ENCODE peak calls at places on chromosomes 5 and 9, in seven cellular contexts. E is AG04450, J is prostate gland, D is aorta, P is epithelial cell of esophagus, Q is ovary, T is fibroblast of mammary gland. C is an unnamed sample.
A peak's percentile ranks its signal among the peaks of the same experiment; 100 is the strongest.

GRCh38 chr5:73450672-73451217 is 2.2 kb upstream of the FOXD1 start:
- DNase-seq in J (no peak), E (no peak), Q (no peak), T (no peak), P (no peak), D (no peak), C (no peak)

GRCh38 chr5:167839065-167839464 is 452.4 kb upstream of the WWC1 start:
- DNase-seq in J (no peak), E (no peak), P (peak; percentile 96), Q (no peak), D (no peak), T (no peak), C (no peak)

GRCh38 chr9:463455-464125 is 248.9 kb downstream of the DOCK8 start:
- DNase-seq in P (no peak), E (no peak), J (no peak), D (no peak), T (peak; percentile 26), Q (no peak), C (no peak)

GRCh38 chr9:121609845-121610637 is 41.4 kb upstream of the DAB2IP start:
- DNase-seq in D (peak; percentile 81), P (peak; percentile 95), J (peak; percentile 48), E (peak; percentile 55), Q (no peak), T (peak; percentile 65), C (no peak)

GRCh38 chr5:77101298-77101697 is 14.2 kb upstream of the ZBED3 start:
- DNase-seq in E (peak; percentile 6), Q (no peak), D (no peak), P (peak; percentile 80), T (peak; percentile 85), J (no peak), C (no peak)

GRCh38 chr5:109620651-109621050 is 69.1 kb upstream of the MAN2A1 start:
- DNase-seq in T (no peak), E (no peak), Q (no peak), D (no peak), J (no peak), P (no peak), C (no peak)

GRCh38 chr5:30808996-30809395 is 384.5 kb upstream of the CDH6 start:
- DNase-seq in Q (no peak), E (peak; percentile 15), T (no peak), J (no peak), D (no peak), P (peak; percentile 10), C (no peak)

GRCh38 chr5:135140805-135141204 is 106.8 kb upstream of the PITX1 start:
- DNase-seq in E (no peak), P (peak; percentile 100), T (peak; percentile 59), J (no peak), Q (no peak), D (peak; percentile 79), C (peak; percentile 79)

GRCh38 chr9:23537192-23538059 is 288.6 kb downstream of the ELAVL2 start:
- DNase-seq in E (no peak), T (no peak), D (no peak), J (no peak), P (no peak), Q (no peak), C (no peak)

GRCh38 chr9:131578016-131578415 is 32.7 kb downstream of the PRRT1B start:
- DNase-seq in P (no peak), Q (peak; percentile 9), D (peak; percentile 38), J (no peak), T (no peak), E (no peak), C (no peak)

GRCh38 chr9:11933926-11934325 is 759.3 kb upstream of the TYRP1 start:
- DNase-seq in T (peak; percentile 85), D (no peak), P (peak; percentile 80), E (no peak), J (no peak), Q (no peak), C (no peak)

GRCh38 chr5:90941002-90941720 is 382.6 kb downstream of the ADGRV1 start:
- DNase-seq in T (no peak), D (no peak), E (no peak), P (no peak), Q (no peak), J (no peak), C (no peak)

GRCh38 chr5:13533833-13534232 is 410.7 kb downstream of the DNAH5 start:
- DNase-seq in T (no peak), J (no peak), P (no peak), Q (no peak), E (no peak), D (no peak), C (no peak)

GRCh38 chr9:120944434-120945125 is 18.0 kb upstream of the TRAF1 start:
- DNase-seq in E (no peak), P (peak; percentile 92), D (no peak), Q (no peak), T (no peak), J (no peak), C (no peak)

GRCh38 chr9:4774209-4774608 is 18.5 kb upstream of the RCL1 start:
- DNase-seq in P (no peak), D (no peak), T (peak; percentile 94), J (no peak), Q (no peak), E (no peak), C (no peak)

GRCh38 chr5:154390096-154390495 is 55.7 kb upstream of the SAP30L start:
- DNase-seq in Q (no peak), E (no peak), J (no peak), D (no peak), T (no peak), P (no peak), C (no peak)

GRCh38 chr5:126752052-126752785 is 24.7 kb upstream of the LMNB1 start:
- DNase-seq in P (no peak), T (no peak), E (no peak), J (no peak), Q (no peak), D (no peak), C (no peak)

GRCh38 chr5:64339776-64340175 is 166.0 kb upstream of the RGS7BP start:
- DNase-seq in E (no peak), D (no peak), P (peak; percentile 15), T (no peak), Q (no peak), J (no peak), C (no peak)

GRCh38 chr5:113578091-113578490 is 64.6 kb downstream of the YTHDC2 start:
- DNase-seq in E (no peak), J (no peak), P (peak; percentile 43), T (no peak), Q (no peak), D (no peak), C (no peak)

GRCh38 chr9:74942801-74943200 is 9.9 kb downstream of the C9orf40 start:
- DNase-seq in T (peak; percentile 31), Q (no peak), E (no peak), D (no peak), J (no peak), P (peak; percentile 32), C (no peak)

GRCh38 chr5:132418876-132419275 is 49.4 kb downstream of the SLC22A5 start:
- DNase-seq in E (no peak), P (peak; percentile 30), D (no peak), Q (no peak), J (no peak), T (no peak), C (no peak)

GRCh38 chr5:142014911-142015584 is 2.2 kb upstream of the GNPDA1 start:
- DNase-seq in J (peak; percentile 47), Q (no peak), P (peak; percentile 90), T (peak; percentile 69), D (no peak), E (no peak), C (no peak)

GRCh38 chr9:133733421-133734250 is 4.5 kb downstream of the SARDH start:
- DNase-seq in E (no peak), J (no peak), T (no peak), D (peak; percentile 51), P (no peak), Q (no peak), C (no peak)

GRCh38 chr9:133734600-133735414 is 3.3 kb downstream of the SARDH start:
- DNase-seq in J (no peak), D (peak; percentile 40), P (no peak), Q (no peak), T (no peak), E (no peak), C (no peak)

GRCh38 chr9:133737071-133737773 is 930 bp downstream of the SARDH start:
- DNase-seq in J (no peak), E (no peak), D (no peak), Q (no peak), T (no peak), P (no peak), C (no peak)

GRCh38 chr9:133735894-133736293 is 2.3 kb downstream of the SARDH start:
- DNase-seq in Q (no peak), E (no peak), D (no peak), J (no peak), P (no peak), T (no peak), C (no peak)

DNA sequence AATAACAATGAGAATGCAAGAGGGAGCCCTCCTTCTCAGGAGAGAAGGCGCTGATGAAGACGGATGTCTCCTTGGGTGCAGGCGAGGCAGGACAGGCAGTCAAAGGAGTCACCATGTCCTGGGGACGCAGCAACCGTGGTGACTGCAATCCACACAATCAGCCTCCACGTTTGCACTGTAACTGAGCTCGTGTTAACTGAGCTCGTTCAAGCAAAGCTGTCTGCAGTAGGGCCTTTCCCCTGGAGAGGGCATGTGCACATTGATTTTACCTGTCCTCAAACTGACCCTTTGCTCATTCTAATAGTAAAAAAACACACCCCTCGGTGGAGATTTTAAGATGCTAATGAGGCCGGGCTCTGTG is 2.8 kb downstream of the SARDH start:
- DNase-seq in T (no peak), P (no peak), E (no peak), D (no peak), J (no peak), Q (no peak), C (no peak)
- H3K4me3 ChIP-seq in T (no peak overlapping the region), P (no peak overlapping the region), E (no peak overlapping the region), D (no peak overlapping the region), J (no peak overlapping the region), Q (no peak overlapping the region), C (no peak overlapping the region)

GRCh38 chr5:45696206-45696836 is at the start of gene HCN1:
- DNase-seq in T (peak; percentile 61), P (peak; percentile 82), D (peak; percentile 65), E (no peak), J (peak; percentile 18), Q (peak; percentile 35), C (no peak)
- H3K4me3 ChIP-seq in T (no peak within 1 kb of the TSS), P (no peak within 1 kb of the TSS), D (peak within 1 kb of the TSS; percentile 14), E (no peak within 1 kb of the TSS), J (no peak within 1 kb of the TSS), Q (no peak within 1 kb of the TSS), C (peak within 1 kb of the TSS; percentile 47)

GRCh38 chr9:137088121-137088520 is 1.3 kb downstream of the MAN1B1 start:
- DNase-seq in T (no peak), E (no peak), Q (no peak), D (no peak), J (no peak), P (no peak), C (no peak)
- H3K4me3 ChIP-seq in T (peak overlapping the region; percentile 74), E (no peak overlapping the region), Q (no peak overlapping the region), D (no peak overlapping the region), J (no peak overlapping the region), P (no peak overlapping the region), C (no peak overlapping the region)

DNA sequence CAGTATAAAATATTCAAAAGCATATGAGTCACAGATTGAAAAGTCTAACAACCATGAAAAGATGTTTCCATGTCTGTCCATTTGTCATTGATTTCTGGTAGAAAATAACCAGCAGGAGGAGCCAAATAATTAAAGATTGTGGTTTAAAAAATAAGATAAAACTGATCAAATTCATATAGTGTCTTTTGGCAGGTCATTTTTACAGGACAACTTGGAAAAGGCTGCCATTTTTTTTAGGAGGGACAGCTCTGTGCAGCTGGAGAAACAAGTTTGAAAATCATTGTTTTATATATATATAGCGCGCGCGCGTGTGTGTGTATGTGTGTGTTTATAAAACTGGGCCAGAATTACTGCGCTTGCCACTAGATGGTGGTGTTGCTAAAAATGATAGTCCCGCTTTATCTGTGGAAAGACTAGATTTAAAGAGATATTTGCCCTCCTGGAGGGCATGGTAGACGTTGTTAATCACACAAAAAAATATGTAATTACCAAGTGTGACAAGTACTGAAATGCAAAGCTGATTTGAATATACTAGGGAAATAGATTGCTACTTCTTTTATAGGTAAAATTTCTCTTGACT is 1.3 kb upstream of the TRMO start:
- DNase-seq in J (peak; percentile 78), P (peak; percentile 81), E (peak; percentile 53), D (peak; percentile 81), Q (peak; percentile 71), T (peak; percentile 79), C (peak; percentile 85)
- H3K4me3 ChIP-seq in J (no peak overlapping the region), P (peak overlapping the region; percentile 23), E (peak overlapping the region; percentile 51), D (peak overlapping the region; percentile 48), Q (no peak overlapping the region), T (peak overlapping the region; percentile 37), C (peak overlapping the region; percentile 52)